ENCODE peak calls at places on chromosomes 3 and 15, in five cellular contexts. N is GM12878, H is GM23338, Z is K562, M is HepG2. Y is an unnamed sample.

GRCh38 chr15:101093959-101094358 is 157.9 kb downstream of the CHSY1 start:
- DNase-seq in N (no peak), H (no peak), Z (no peak), M (no peak), Y (no peak)

GRCh38 chr15:73599934-73600333 is 33.3 kb downstream of the NPTN start:
- DNase-seq in N (no peak), H (no peak), Z (no peak), M (no peak), Y (peak; percentile 53)

GRCh38 chr15:65824031-65824743 is 32.1 kb upstream of the DENND4A start:
- DNase-seq in N (no peak), H (peak; percentile 93), Z (peak; percentile 75), M (peak; percentile 81), Y (peak; percentile 88)

GRCh38 chr3:30623375-30623774 is 17.0 kb downstream of the TGFBR2 start:
- DNase-seq in N (no peak), H (no peak), Z (no peak), M (no peak), Y (no peak)

GRCh38 chr15:58547628-58548307 is 116.0 kb downstream of the LIPC start:
- DNase-seq in N (no peak), H (no peak), Z (no peak), M (no peak), Y (no peak)

GRCh38 chr3:151835751-151836550 is 22.0 kb downstream of the AADAC start:
- DNase-seq in N (no peak), H (peak; percentile 13), Z (no peak), M (no peak), Y (peak; percentile 14)

GRCh38 chr3:12979947-12980487 is 93.2 kb downstream of the IQSEC1 start:
- DNase-seq in N (no peak), H (no peak), Z (no peak), M (no peak), Y (no peak)

GRCh38 chr3:17302170-17302569 is 417.4 kb downstream of the PLCL2 start:
- DNase-seq in N (no peak), H (no peak), Z (no peak), M (no peak), Y (no peak)

GRCh38 chr3:130850846-130851245 is 43.0 kb upstream of the ATP2C1 start:
- DNase-seq in N (no peak), H (no peak), Z (no peak), M (no peak), Y (no peak)

GRCh38 chr15:41838400-41838897 is at the start of gene PLA2G4B:
- DNase-seq in N (no peak), H (no peak), Z (no peak), M (no peak), Y (no peak)

GRCh38 chr15:48084759-48085420 is 35.9 kb upstream of the SLC24A5 start:
- DNase-seq in N (no peak), H (peak; percentile 78), Z (no peak), M (peak; percentile 26), Y (no peak)

GRCh38 chr15:85482896-85483295 is 102.5 kb downstream of the AKAP13 start:
- DNase-seq in N (no peak), H (no peak), Z (no peak), M (no peak), Y (peak; percentile 53)

GRCh38 chr15:35979608-35980007 is 433.6 kb upstream of the DPH6 start:
- DNase-seq in N (no peak), H (peak; percentile 38), Z (no peak), M (no peak), Y (no peak)
- TF ChIP-seq JUNB in N (no peak), H (no peak), Z (no peak), M (no peak), Y (no peak)

GRCh38 chr3:127650236-127650635 is 21.3 kb downstream of the PODXL2 start:
- DNase-seq in N (no peak), H (no peak), Z (no peak), M (no peak), Y (no peak)

GRCh38 chr3:127651516-127652172 is 21.1 kb upstream of the ABTB1 start:
- DNase-seq in N (no peak), H (no peak), Z (no peak), M (no peak), Y (no peak)

GRCh38 chr3:127654374-127654773 is 18.4 kb upstream of the ABTB1 start:
- DNase-seq in N (no peak), H (no peak), Z (no peak), M (no peak), Y (no peak)

GRCh38 chr3:127655641-127656040 is 17.1 kb upstream of the ABTB1 start:
- DNase-seq in N (no peak), H (no peak), Z (no peak), M (no peak), Y (no peak)

GRCh38 chr3:127652246-127652995 is 20.3 kb upstream of the ABTB1 start:
- DNase-seq in N (no peak), H (peak; percentile 91), Z (peak; percentile 49), M (peak; percentile 37), Y (peak; percentile 58)
- TF ChIP-seq JUNB in N (no peak), H (no peak), Z (no peak), M (no peak), Y (no peak)

GRCh38 chr15:92848852-92849598 is 51.1 kb upstream of the CHD2 start:
- DNase-seq in N (peak; percentile 65), H (no peak), Z (peak; percentile 51), M (no peak), Y (no peak)

GRCh38 chr15:92847841-92848240 is 52.3 kb upstream of the CHD2 start:
- DNase-seq in N (no peak), H (no peak), Z (no peak), M (no peak), Y (no peak)

GRCh38 chr15:92848464-92848851 is 51.7 kb upstream of the CHD2 start:
- DNase-seq in N (no peak), H (no peak), Z (no peak), M (no peak), Y (no peak)

DNA sequence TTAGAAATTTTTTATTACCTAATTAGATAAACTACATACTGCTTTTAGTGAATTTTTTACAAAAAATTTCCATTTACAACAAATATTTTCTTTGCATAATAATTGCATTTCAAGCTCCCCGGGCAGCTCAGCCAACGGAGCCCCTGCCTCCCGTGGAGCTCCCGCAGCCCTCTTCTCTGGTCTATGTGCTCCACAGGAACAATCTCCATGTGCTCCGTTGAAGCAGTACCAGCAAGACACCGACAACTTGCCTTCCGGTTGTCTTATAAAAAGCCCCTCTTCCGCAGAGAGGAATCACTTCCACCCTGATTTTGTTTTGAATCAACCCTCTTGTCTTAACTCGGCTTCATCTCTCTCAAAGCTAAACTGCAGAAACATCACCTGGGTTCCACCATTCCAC is 46.9 kb upstream of the CHD2 start:
- DNase-seq in N (no peak), H (no peak), Z (no peak), M (no peak), Y (no peak)
- TF ChIP-seq JUNB in N (peak; percentile 15), H (no peak), Z (no peak), M (no peak), Y (no peak)

DNA sequence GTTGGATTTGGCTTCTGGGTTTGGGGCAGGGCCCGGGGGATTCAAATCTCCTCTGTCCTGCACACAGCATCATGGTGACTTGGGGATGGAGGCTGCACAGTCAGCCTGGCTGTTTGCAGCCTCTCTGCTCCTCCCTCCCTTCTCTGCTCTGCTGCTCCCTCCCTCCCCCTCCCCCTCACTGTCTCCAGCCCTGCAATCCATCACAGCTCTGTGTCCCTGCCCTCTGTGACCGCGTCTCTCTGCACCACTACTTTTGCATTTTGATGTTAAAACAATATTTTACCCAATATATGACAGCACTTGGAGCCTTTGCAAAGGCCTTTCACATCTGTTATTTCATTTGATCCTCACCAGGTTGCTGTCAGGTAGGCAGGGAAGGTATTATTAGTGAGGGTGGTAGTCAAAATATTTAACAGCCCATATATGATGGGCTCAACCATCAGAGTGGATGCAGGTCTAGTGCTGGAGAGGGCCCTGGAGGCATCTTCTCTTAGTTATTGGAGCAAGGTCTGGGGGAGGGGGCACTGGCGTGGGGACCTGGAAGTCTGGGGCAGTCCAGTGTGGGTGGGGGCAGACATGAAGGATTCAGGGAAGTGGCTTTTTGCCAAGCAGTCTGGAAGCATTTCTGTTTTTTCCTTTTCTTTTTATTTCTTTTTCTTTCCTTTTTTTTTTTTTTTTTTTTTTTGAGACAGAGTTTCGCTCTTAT is 16.3 kb upstream of the VPS8 start:
- DNase-seq in N (no peak), H (peak; percentile 36), Z (no peak), M (no peak), Y (no peak)
- TF ChIP-seq JUNB in N (no peak), H (no peak), Z (no peak), M (no peak), Y (no peak)

DNA sequence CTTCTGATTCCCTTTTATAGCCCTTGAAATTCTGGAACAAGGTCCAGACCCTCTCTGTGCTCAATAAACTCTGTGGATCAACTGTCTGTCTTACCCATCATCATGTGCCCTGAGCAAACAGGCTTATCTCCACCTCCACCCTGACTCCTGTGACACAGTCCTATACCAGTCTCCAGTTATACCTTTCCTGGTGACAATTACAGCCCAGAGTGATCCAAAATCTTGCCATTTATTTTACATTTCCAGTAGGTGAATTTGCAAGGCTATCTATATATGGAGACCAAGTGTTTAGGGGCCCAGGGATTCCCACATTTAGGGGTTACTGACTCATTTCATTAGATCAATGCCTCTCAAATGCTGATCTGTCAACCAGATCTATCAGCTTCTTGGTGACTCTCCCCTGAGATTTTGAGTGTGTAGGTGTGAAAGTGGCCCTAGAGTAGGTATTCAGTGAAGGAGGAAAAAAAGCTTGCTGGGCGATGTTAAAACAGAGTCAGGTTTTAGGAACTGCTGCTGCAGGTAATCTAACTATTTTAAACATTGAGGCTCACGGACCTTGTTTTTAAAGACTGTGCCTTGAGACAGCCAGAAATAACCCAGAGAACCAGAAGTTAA is 229.6 kb upstream of the WNT5A start:
- DNase-seq in N (no peak), H (no peak), Z (no peak), M (no peak), Y (no peak)
- TF ChIP-seq JUNB in N (no peak), H (no peak), Z (no peak), M (no peak), Y (no peak)

DNA sequence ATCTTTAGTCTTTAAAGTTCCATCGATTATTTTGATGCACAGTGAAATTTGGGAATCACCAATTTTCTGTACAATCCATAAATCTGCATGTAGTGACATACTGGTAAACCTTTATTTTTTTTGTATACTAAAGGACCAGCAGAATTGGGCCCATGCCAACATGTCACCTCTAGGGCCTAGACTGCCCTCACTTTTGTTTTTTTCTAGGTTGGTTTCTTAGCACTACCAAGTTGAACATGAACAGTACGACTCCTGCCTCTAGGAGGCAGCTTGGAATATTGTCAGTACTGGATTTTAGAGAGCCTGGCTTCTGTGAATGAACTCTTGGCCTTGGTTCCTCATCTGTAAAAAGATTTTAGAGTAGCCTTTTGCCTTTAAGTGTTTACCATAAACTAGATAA is 32.3 kb downstream of the NKIRAS1 start:
- DNase-seq in N (no peak), H (peak; percentile 47), Z (no peak), M (no peak), Y (no peak)
- TF ChIP-seq JUNB in N (no peak), H (no peak), Z (no peak), M (no peak), Y (no peak)

Y was measured in A549.